ENCODE peak calls at places on chromosomes 7 and 10, in four cellular contexts. K, O, E and B are unnamed samples.
A peak's percentile ranks its signal among the peaks of the same experiment; 100 is the strongest.

GRCh38 chr7:46393142-46393541 is 472.1 kb upstream of the IGFBP3 start:
- DNase-seq in K (no peak), O (no peak), E (no peak), B (no peak)

GRCh38 chr10:58104419-58104818 is 163.3 kb downstream of the IPMK start:
- DNase-seq in K (no peak), O (peak; percentile 14), E (no peak), B (no peak)

GRCh38 chr10:77406764-77407430 is 230.7 kb downstream of the KCNMA1 start:
- DNase-seq in K (no peak), O (no peak), E (no peak), B (no peak)

GRCh38 chr10:127756264-127756663 is 19.3 kb downstream of the FOXI2 start:
- DNase-seq in K (no peak), O (no peak), E (no peak), B (no peak)

GRCh38 chr7:151454306-151454705 is 14.4 kb upstream of the CRYGN start:
- DNase-seq in K (no peak), O (no peak), E (no peak), B (no peak)

GRCh38 chr7:100801833-100802568 is 25.3 kb downstream of the EPHB4 start:
- DNase-seq in K (no peak), O (peak; percentile 77), E (no peak), B (peak; percentile 98)

GRCh38 chr7:33040803-33041516 is 21.6 kb downstream of the NT5C3A start:
- DNase-seq in K (no peak), O (no peak), E (peak; percentile 69), B (no peak)

GRCh38 chr10:45265995-45266394 is 49.4 kb downstream of the OR13A1 start:
- DNase-seq in K (no peak), O (no peak), E (no peak), B (no peak)

GRCh38 chr10:36450385-36450784 is 675.0 kb upstream of the ANKRD30A start:
- DNase-seq in K (no peak), O (no peak), E (no peak), B (no peak)

GRCh38 chr7:90613088-90613498 is 17.0 kb downstream of the CDK14 start:
- DNase-seq in K (no peak), O (no peak), E (no peak), B (peak; percentile 72)

GRCh38 chr7:95737828-95738505 is 34.4 kb upstream of the DYNC1I1 start:
- DNase-seq in K (no peak), O (no peak), E (no peak), B (no peak)

GRCh38 chr7:81484266-81484665 is 285.6 kb downstream of the HGF start:
- DNase-seq in K (no peak), O (no peak), E (no peak), B (peak; percentile 75)